ENCODE peak calls at places on chromosome 11, in six cellular contexts. J is adrenal gland, S is T-helper 1 cell, I is HFFc6, O is Calu3, A is HT1080. Q is an unnamed sample.

GRCh38 chr11:100188137-100188783 is 498.8 kb upstream of the ARHGAP42 start:
- DNase-seq in J (no peak), S (no peak), I (no peak), O (no peak), A (no peak), Q (no peak)

GRCh38 chr11:111602865-111603632 is 800 bp downstream of the SIK2 start:
- DNase-seq in J (peak), S (peak), I (peak), O (peak), A (no peak), Q (no peak)

GRCh38 chr11:107608809-107609208 is 17.9 kb downstream of the ELMOD1 start:
- DNase-seq in J (no peak), S (no peak), I (no peak), O (no peak), A (no peak), Q (no peak)

GRCh38 chr11:121105851-121106250 is 4.8 kb downstream of the TECTA start:
- DNase-seq in J (no peak), S (no peak), I (no peak), O (no peak), A (no peak), Q (no peak)

GRCh38 chr11:45658292-45658991 is 7.0 kb downstream of the CHST1 start:
- DNase-seq in J (peak), S (no peak), I (peak), O (no peak), A (peak), Q (peak)

GRCh38 chr11:123973816-123974215 is 3.8 kb downstream of the OR10S1 start:
- DNase-seq in J (no peak), S (no peak), I (peak), O (no peak), A (peak), Q (no peak)

GRCh38 chr11:60280412-60280811 is at the start of gene MS4A4A:
- DNase-seq in J (peak), S (no peak), I (no peak), O (no peak), A (no peak), Q (no peak)

GRCh38 chr11:66600219-66600923 is 7.4 kb downstream of the CCS start:
- DNase-seq in J (no peak), S (no peak), I (no peak), O (no peak), A (no peak), Q (no peak)

GRCh38 chr11:76824980-76825725 is 35.6 kb upstream of the ACER3 start:
- DNase-seq in J (no peak), S (no peak), I (peak), O (no peak), A (peak), Q (no peak)

GRCh38 chr11:126282361-126282741 is 542 bp upstream of the TIRAP start:
- DNase-seq in J (peak), S (no peak), I (peak), O (no peak), A (no peak), Q (peak)

GRCh38 chr11:57643802-57644201 is 5.9 kb downstream of the YPEL4 start:
- DNase-seq in J (no peak), S (no peak), I (no peak), O (no peak), A (no peak), Q (no peak)

GRCh38 chr11:17490232-17490631 is 13.6 kb upstream of the ABCC8 start:
- DNase-seq in J (no peak), S (no peak), I (no peak), O (no peak), A (no peak), Q (no peak)

GRCh38 chr11:94583885-94584500 is 16.8 kb downstream of the PIWIL4 start:
- DNase-seq in J (no peak), S (no peak), I (no peak), O (no peak), A (no peak), Q (no peak)

GRCh38 chr11:58575377-58576020 is at the start of gene LPXN:
- DNase-seq in J (no peak), S (peak), I (peak), O (no peak), A (peak), Q (no peak)

GRCh38 chr11:94130589-94131362 is 2.1 kb downstream of the PANX1 start:
- DNase-seq in J (no peak), S (no peak), I (peak), O (no peak), A (peak), Q (no peak)

GRCh38 chr11:68479390-68479789 is 18.8 kb downstream of the PPP6R3 start:
- DNase-seq in J (no peak), S (no peak), I (no peak), O (no peak), A (no peak), Q (no peak)

Q was measured in BE2C.